ENCODE peak calls at places on chromosomes 2 and 18, in nine cellular contexts. A, P, S, X, E, K, I, T and Y are unnamed samples.
A peak's percentile ranks its signal among the peaks of the same experiment; 100 is the strongest.

GRCh38 chr2:209901187-209901586 is 101.3 kb upstream of the RPE start:
- DNase-seq in E (no peak), S (no peak), K (no peak), A (no peak), X (no peak), P (no peak), T (no peak), I (no peak), Y (no peak)

GRCh38 chr2:31004252-31004651 is 134.0 kb downstream of the GALNT14 start:
- DNase-seq in I (no peak), S (no peak), T (no peak), A (no peak), P (no peak), K (no peak), E (no peak), X (no peak), Y (no peak)

GRCh38 chr2:176827269-176827668 is 385.3 kb upstream of the HNRNPA3 start:
- DNase-seq in S (no peak), P (no peak), E (peak; percentile 56), T (no peak), K (no peak), X (no peak), I (no peak), A (no peak), Y (no peak)

GRCh38 chr18:55110436-55110835 is 151.2 kb upstream of the CCDC68 start:
- DNase-seq in I (no peak), A (no peak), P (peak; percentile 26), X (no peak), S (no peak), E (no peak), K (no peak), T (no peak), Y (no peak)

GRCh38 chr2:9519250-9519649 is 36.4 kb downstream of the ADAM17 start:
- DNase-seq in A (no peak), S (no peak), E (no peak), T (no peak), X (no peak), P (no peak), I (no peak), K (no peak), Y (no peak)

GRCh38 chr18:48859311-48860275 is 91.2 kb downstream of the SMAD7 start:
- DNase-seq in I (no peak), K (no peak), P (no peak), S (no peak), X (no peak), A (peak; percentile 94), E (no peak), T (no peak), Y (no peak)

GRCh38 chr2:187329586-187329985 is 118.5 kb downstream of the CALCRL start:
- DNase-seq in A (no peak), X (no peak), T (no peak), E (no peak), S (no peak), I (no peak), P (no peak), K (no peak), Y (no peak)

GRCh38 chr2:235666240-235666781 is 172.5 kb downstream of the AGAP1 start:
- DNase-seq in I (no peak), X (no peak), S (peak; percentile 86), A (peak; percentile 73), T (peak; percentile 67), K (peak; percentile 10), E (peak; percentile 8), P (no peak), Y (no peak)

GRCh38 chr2:173271135-173271534 is 83.5 kb upstream of the CDCA7 start:
- DNase-seq in X (no peak), E (no peak), P (no peak), K (no peak), I (no peak), A (no peak), T (no peak), S (no peak), Y (no peak)

GRCh38 chr2:118105497-118105896 is 17.2 kb downstream of the INSIG2 start:
- DNase-seq in X (no peak), I (no peak), S (no peak), E (no peak), A (no peak), P (no peak), T (no peak), K (no peak), Y (no peak)

GRCh38 chr2:204264068-204264693 is 281.1 kb upstream of the PARD3B start:
- DNase-seq in K (no peak), T (no peak), I (no peak), A (no peak), E (no peak), P (no peak), S (no peak), X (no peak), Y (no peak)

GRCh38 chr2:84942166-84942565 is 28.8 kb upstream of the KCMF1 start:
- DNase-seq in T (no peak), K (no peak), P (no peak), E (no peak), I (no peak), X (no peak), A (no peak), S (no peak), Y (no peak)

GRCh38 chr2:21261591-21261990 is 137.8 kb downstream of the TDRD15 start:
- DNase-seq in A (no peak), P (no peak), E (no peak), I (no peak), T (no peak), K (no peak), X (no peak), S (no peak), Y (no peak)

GRCh38 chr2:170712653-170713279 is 2.4 kb upstream of the SP5 start:
- DNase-seq in P (no peak), K (no peak), I (no peak), T (no peak), X (no peak), S (no peak), E (no peak), A (no peak), Y (no peak)

GRCh38 chr18:63119647-63120046 is 199.9 kb downstream of the BCL2 start:
- DNase-seq in E (peak; percentile 24), K (peak; percentile 46), T (peak; percentile 27), P (no peak), I (no peak), A (peak; percentile 49), X (no peak), S (peak; percentile 54), Y (no peak)

GRCh38 chr2:7672027-7672684 is 754.9 kb downstream of the RNF144A start:
- DNase-seq in S (peak; percentile 73), X (no peak), T (no peak), A (peak; percentile 73), E (peak; percentile 64), P (peak; percentile 27), K (peak; percentile 69), I (peak; percentile 36), Y (peak; percentile 5)

GRCh38 chr2:187302146-187302545 is 145.9 kb downstream of the CALCRL start:
- DNase-seq in K (no peak), S (no peak), T (no peak), A (no peak), I (no peak), P (no peak), E (no peak), X (no peak), Y (no peak)

GRCh38 chr18:59631583-59632181 is 65.5 kb downstream of the CCBE1 start:
- DNase-seq in P (no peak), S (peak; percentile 27), X (no peak), A (peak; percentile 37), E (no peak), K (peak; percentile 37), I (no peak), T (peak; percentile 12), Y (no peak)

GRCh38 chr2:234980476-234981187 is 28.8 kb downstream of the SH3BP4 start:
- DNase-seq in A (no peak), K (no peak), P (no peak), I (no peak), X (no peak), T (no peak), E (no peak), S (no peak), Y (no peak)

GRCh38 chr2:84497285-84497684 is 19.0 kb upstream of the DNAH6 start:
- DNase-seq in P (no peak), I (no peak), T (no peak), K (no peak), S (no peak), A (no peak), X (no peak), E (no peak), Y (no peak)

GRCh38 chr18:67010916-67011315 is 407.0 kb upstream of the CDH19 start:
- DNase-seq in P (no peak), K (no peak), E (no peak), S (no peak), A (no peak), I (no peak), X (no peak), T (no peak), Y (no peak)

GRCh38 chr2:229974271-229974670 is 52.0 kb downstream of the FBXO36 start:
- DNase-seq in T (no peak), E (no peak), X (no peak), S (no peak), K (no peak), A (no peak), I (no peak), P (no peak), Y (no peak)

GRCh38 chr18:73979742-73980141 is 167.9 kb downstream of the FBXO15 start:
- DNase-seq in T (no peak), E (no peak), P (no peak), A (no peak), I (no peak), X (no peak), K (no peak), S (no peak), Y (no peak)

GRCh38 chr2:173962036-173962435 is 3.1 kb downstream of the SP3 start:
- DNase-seq in E (no peak), I (no peak), A (no peak), P (no peak), K (peak; percentile 33), T (no peak), X (no peak), S (peak; percentile 8), Y (no peak)